ENCODE peak calls at places on chromosomes 11 and 22, in six cellular contexts. W is nephron progenitor cell, D is fibroblast of lung, F is HT1080, P is HFFc6, L is cardiac fibroblast. M is an unnamed sample.

GRCh38 chr11:122895591-122895990 is 13.0 kb downstream of the JHY start:
- DNase-seq in W (no peak), L (peak), D (peak), P (no peak), F (no peak), M (no peak)

GRCh38 chr11:95092549-95093324 is 3.1 kb downstream of the ENDOD1 start:
- DNase-seq in D (peak), P (peak), F (peak), W (no peak), L (peak), M (peak)

GRCh38 chr11:19980957-19981669 is 179.2 kb downstream of the DBX1 start:
- DNase-seq in P (peak), W (no peak), F (no peak), L (peak), D (peak), M (peak)

GRCh38 chr22:22201185-22201924 is 43.2 kb upstream of the VPREB1 start:
- DNase-seq in P (peak), F (peak), D (no peak), L (peak), W (no peak), M (no peak)

GRCh38 chr11:44618561-44619425 is 53.3 kb downstream of the CD82 start:
- DNase-seq in D (no peak), P (no peak), F (no peak), W (no peak), L (no peak), M (no peak)

GRCh38 chr11:75013051-75013450 is 24.3 kb downstream of the NEU3 start:
- DNase-seq in W (no peak), D (peak), P (no peak), L (peak), F (peak), M (peak)

GRCh38 chr11:76782526-76783293 is 446 bp upstream of the TSKU start:
- DNase-seq in D (peak), W (peak), L (peak), F (peak), P (peak), M (peak)

GRCh38 chr11:132111781-132112380 is 741.5 kb downstream of the NTM start:
- DNase-seq in L (peak), D (peak), F (peak), P (peak), W (no peak), M (peak)

GRCh38 chr22:43796567-43796966 is 15.5 kb downstream of the EFCAB6 start:
- DNase-seq in L (peak), D (peak), P (peak), F (no peak), W (no peak), M (peak)

GRCh38 chr11:2099523-2100316 is 39.5 kb downstream of the IGF2 start:
- DNase-seq in W (no peak), F (no peak), D (no peak), P (no peak), L (no peak), M (no peak)